ENCODE peak calls at places on chromosomes 2 and 18, in four cellular contexts. T is NCI-H2081; L is cerebellar cortex; Q is CD8-positive, alpha-beta memory T cell. H is an unnamed sample.

GRCh38 chr2:54471221-54471711 is 15.1 kb downstream of the SPTBN1 start:
- DNase-seq in T (no peak), L (peak; percentile 86), Q (no peak), H (peak; percentile 69)

GRCh38 chr2:112095654-112096053 is 40.6 kb downstream of the TMEM87B start:
- DNase-seq in T (no peak), L (no peak), Q (no peak), H (no peak)

GRCh38 chr18:669077-669476 is 11.6 kb downstream of the TYMS start:
- DNase-seq in T (no peak), L (no peak), Q (no peak), H (no peak)

GRCh38 chr18:23263551-23264235 is 128.4 kb downstream of the CABLES1 start:
- DNase-seq in T (no peak), L (peak; percentile 98), Q (no peak), H (no peak)

GRCh38 chr2:234446404-234447076 is 50.3 kb downstream of the ARL4C start:
- DNase-seq in T (no peak), L (no peak), Q (peak; percentile 69), H (no peak)

GRCh38 chr2:132701810-132702209 is 31.8 kb upstream of the LYPD1 start:
- DNase-seq in T (no peak), L (no peak), Q (no peak), H (peak; percentile 76)

GRCh38 chr2:177667626-177668025 is 275.1 kb downstream of the AGPS start:
- DNase-seq in T (no peak), L (peak; percentile 78), Q (no peak), H (peak; percentile 48)

GRCh38 chr2:169778421-169778820 is 20.2 kb upstream of the SSB start:
- DNase-seq in T (no peak), L (no peak), Q (no peak), H (no peak)

GRCh38 chr18:63161032-63161727 is 158.4 kb downstream of the BCL2 start:
- DNase-seq in T (no peak), L (no peak), Q (no peak), H (no peak)

GRCh38 chr2:20156826-20157605 is 67.9 kb downstream of the SDC1 start:
- DNase-seq in T (no peak), L (no peak), Q (no peak), H (no peak)

GRCh38 chr2:96948483-96949152 is 37.8 kb downstream of the FAM178B start:
- DNase-seq in T (no peak), L (no peak), Q (no peak), H (no peak)

GRCh38 chr2:12321017-12321641 is 395.6 kb upstream of the TRIB2 start:
- DNase-seq in T (no peak), L (peak; percentile 10), Q (no peak), H (peak; percentile 95)

GRCh38 chr2:152200562-152201465 is 25.3 kb upstream of the STAM2 start:
- DNase-seq in T (peak; percentile 44), L (no peak), Q (no peak), H (peak; percentile 100)

GRCh38 chr18:65721634-65722033 is 29.2 kb upstream of the CDH7 start:
- DNase-seq in T (no peak), L (peak; percentile 88), Q (no peak), H (no peak)

GRCh38 chr18:5463836-5464235 is 80.0 kb downstream of the EPB41L3 start:
- DNase-seq in T (no peak), L (no peak), Q (no peak), H (no peak)

GRCh38 chr18:27583021-27583420 is 397.9 kb upstream of the CHST9 start:
- DNase-seq in T (no peak), L (no peak), Q (no peak), H (no peak)

GRCh38 chr2:57981369-57981768 is 65.2 kb upstream of the VRK2 start:
- DNase-seq in T (no peak), L (no peak), Q (no peak), H (peak; percentile 75)

GRCh38 chr2:240419321-240419720 is 16.1 kb upstream of the GPC1 start:
- DNase-seq in T (no peak), L (no peak), Q (no peak), H (no peak)